ENCODE peak calls at places on chromosomes 6 and 20, in six cellular contexts. One of them, this sample, is unnamed.

GRCh38 chr6:17935188-17936149 is 52.0 kb downstream of the KIF13A start:
- DNase-seq in fibroblast of pulmonary artery: no peak
- DNase-seq in OCI-LY7: no peak
- DNase-seq in stomach: no peak
- DNase-seq in adrenal gland: no peak
- DNase-seq in ascending aorta: no peak
- DNase-seq in this sample: no peak

GRCh38 chr20:32539063-32539816 is 45.9 kb downstream of the NOL4L start:
- DNase-seq in ascending aorta: no peak
- DNase-seq in adrenal gland: no peak
- DNase-seq in OCI-LY7: no peak
- DNase-seq in fibroblast of pulmonary artery: no peak
- DNase-seq in stomach: no peak
- DNase-seq in this sample: no peak

GRCh38 chr20:47934761-47935160 is 149.5 kb upstream of the SULF2 start:
- DNase-seq in ascending aorta: no peak
- DNase-seq in stomach: no peak
- DNase-seq in adrenal gland: no peak
- DNase-seq in fibroblast of pulmonary artery: no peak
- DNase-seq in OCI-LY7: no peak
- DNase-seq in this sample: no peak

GRCh38 chr6:17984822-17985660 is 2.4 kb downstream of the KIF13A start:
- DNase-seq in ascending aorta: no peak
- DNase-seq in adrenal gland: no peak
- DNase-seq in OCI-LY7: no peak
- DNase-seq in stomach: no peak
- DNase-seq in fibroblast of pulmonary artery: no peak
- DNase-seq in this sample: no peak

GRCh38 chr6:114445846-114446245 is 103.0 kb upstream of the HS3ST5 start:
- DNase-seq in adrenal gland: no peak
- DNase-seq in stomach: no peak
- DNase-seq in fibroblast of pulmonary artery: no peak
- DNase-seq in OCI-LY7: no peak
- DNase-seq in ascending aorta: no peak
- DNase-seq in this sample: no peak

GRCh38 chr20:48406462-48407235 is 421.1 kb downstream of the PREX1 start:
- DNase-seq in ascending aorta: no peak
- DNase-seq in OCI-LY7: no peak
- DNase-seq in stomach: no peak
- DNase-seq in fibroblast of pulmonary artery: no peak
- DNase-seq in adrenal gland: no peak
- DNase-seq in this sample: no peak

GRCh38 chr20:58174708-58175287 is 53.7 kb downstream of the ANKRD60 start:
- DNase-seq in ascending aorta: peak; percentile 83
- DNase-seq in stomach: no peak
- DNase-seq in adrenal gland: peak; percentile 30
- DNase-seq in OCI-LY7: no peak
- DNase-seq in fibroblast of pulmonary artery: no peak
- DNase-seq in this sample: no peak

GRCh38 chr20:59037386-59037785 is 5.2 kb downstream of the PRELID3B start:
- DNase-seq in fibroblast of pulmonary artery: no peak
- DNase-seq in stomach: no peak
- DNase-seq in OCI-LY7: no peak
- DNase-seq in ascending aorta: no peak
- DNase-seq in adrenal gland: no peak
- DNase-seq in this sample: no peak

GRCh38 chr6:122144229-122144628 is 255.2 kb upstream of the HSF2 start:
- DNase-seq in ascending aorta: no peak
- DNase-seq in adrenal gland: no peak
- DNase-seq in fibroblast of pulmonary artery: no peak
- DNase-seq in OCI-LY7: no peak
- DNase-seq in stomach: no peak
- DNase-seq in this sample: no peak

GRCh38 chr20:33724439-33725094 is 4.5 kb upstream of the PXMP4 start:
- DNase-seq in adrenal gland: no peak
- DNase-seq in ascending aorta: no peak
- DNase-seq in stomach: peak; percentile 53
- DNase-seq in fibroblast of pulmonary artery: peak; percentile 39
- DNase-seq in OCI-LY7: no peak
- DNase-seq in this sample: peak; percentile 17

GRCh38 chr6:160510199-160510598 is 153.9 kb downstream of the LPA start:
- DNase-seq in adrenal gland: no peak
- DNase-seq in stomach: no peak
- DNase-seq in ascending aorta: no peak
- DNase-seq in fibroblast of pulmonary artery: peak; percentile 74
- DNase-seq in OCI-LY7: no peak
- DNase-seq in this sample: no peak

GRCh38 chr6:81696505-81696904 is 56.0 kb downstream of the TENT5A start:
- DNase-seq in stomach: peak; percentile 29
- DNase-seq in fibroblast of pulmonary artery: no peak
- DNase-seq in adrenal gland: no peak
- DNase-seq in ascending aorta: no peak
- DNase-seq in OCI-LY7: no peak
- DNase-seq in this sample: peak; percentile 12

GRCh38 chr6:83265384-83265783 is 72.2 kb downstream of the RWDD2A start:
- DNase-seq in stomach: no peak
- DNase-seq in ascending aorta: no peak
- DNase-seq in OCI-LY7: no peak
- DNase-seq in fibroblast of pulmonary artery: peak; percentile 35
- DNase-seq in adrenal gland: peak; percentile 20
- DNase-seq in this sample: no peak

GRCh38 chr6:31228484-31228883 is 43.4 kb downstream of the HLA-C start:
- DNase-seq in OCI-LY7: no peak
- DNase-seq in ascending aorta: no peak
- DNase-seq in stomach: no peak
- DNase-seq in adrenal gland: no peak
- DNase-seq in fibroblast of pulmonary artery: no peak
- DNase-seq in this sample: no peak

GRCh38 chr20:32465092-32465900 is 107.2 kb downstream of the ASXL1 start:
- DNase-seq in ascending aorta: no peak
- DNase-seq in adrenal gland: peak; percentile 85
- DNase-seq in stomach: peak; percentile 90
- DNase-seq in OCI-LY7: no peak
- DNase-seq in fibroblast of pulmonary artery: peak; percentile 85
- DNase-seq in this sample: peak; percentile 97

GRCh38 chr20:49957487-49957938 is 21.3 kb downstream of the RNF114 start:
- DNase-seq in adrenal gland: no peak
- DNase-seq in OCI-LY7: no peak
- DNase-seq in ascending aorta: no peak
- DNase-seq in stomach: no peak
- DNase-seq in fibroblast of pulmonary artery: no peak
- DNase-seq in this sample: no peak
- TF ChIP-seq CTCF in adrenal gland: no peak
- TF ChIP-seq CTCF in OCI-LY7: no peak
- TF ChIP-seq CTCF in ascending aorta: no peak
- TF ChIP-seq CTCF in stomach: no peak
- TF ChIP-seq CTCF in fibroblast of pulmonary artery: no peak
- TF ChIP-seq CTCF in this sample: no peak

DNA sequence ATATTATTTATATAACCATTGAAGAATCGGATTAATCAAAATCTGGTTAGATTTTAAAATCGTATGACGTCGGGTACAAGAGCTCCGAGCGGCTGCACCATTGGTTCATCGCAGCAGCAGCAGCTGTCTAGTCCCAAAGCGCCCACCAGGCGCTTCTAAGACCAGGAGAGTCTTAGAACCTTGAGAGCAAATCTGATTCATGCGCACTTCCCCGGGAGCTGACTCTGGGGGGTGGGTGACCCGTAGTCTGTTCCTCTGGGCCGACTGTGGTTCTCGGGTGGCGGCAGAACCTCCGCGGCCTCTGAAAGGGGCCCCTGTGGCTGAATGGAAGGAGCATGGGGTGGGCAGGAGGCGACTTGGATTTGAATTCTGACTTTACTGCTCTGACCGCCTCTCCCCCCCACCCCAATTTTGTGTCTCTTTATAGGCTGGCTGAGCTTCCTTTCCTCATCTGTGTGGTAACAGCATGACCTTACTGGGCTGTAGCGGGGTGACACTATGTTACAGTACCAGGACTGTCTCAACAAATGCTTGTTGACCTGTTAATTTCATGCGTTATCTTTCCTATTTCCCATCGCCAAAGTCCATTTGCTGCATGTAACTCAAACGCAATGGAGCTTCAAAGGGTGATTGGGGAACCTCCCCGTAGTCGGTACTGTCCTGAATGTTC is 119.7 kb downstream of the RTN4IP1 start:
- DNase-seq in ascending aorta: no peak
- DNase-seq in OCI-LY7: peak; percentile 83
- DNase-seq in fibroblast of pulmonary artery: no peak
- DNase-seq in stomach: no peak
- DNase-seq in adrenal gland: no peak
- DNase-seq in this sample: no peak
- TF ChIP-seq CTCF in ascending aorta: no peak
- TF ChIP-seq CTCF in OCI-LY7: peak; percentile 40
- TF ChIP-seq CTCF in fibroblast of pulmonary artery: peak; percentile 2
- TF ChIP-seq CTCF in stomach: no peak
- TF ChIP-seq CTCF in adrenal gland: no peak
- TF ChIP-seq CTCF in this sample: no peak

GRCh38 chr20:1998193-1998520 is 4.3 kb upstream of the PDYN start:
- DNase-seq in fibroblast of pulmonary artery: no peak
- DNase-seq in adrenal gland: no peak
- DNase-seq in stomach: no peak
- DNase-seq in OCI-LY7: no peak
- DNase-seq in ascending aorta: no peak
- DNase-seq in this sample: no peak
- TF ChIP-seq CTCF in fibroblast of pulmonary artery: no peak
- TF ChIP-seq CTCF in adrenal gland: no peak
- TF ChIP-seq CTCF in stomach: no peak
- TF ChIP-seq CTCF in OCI-LY7: no peak
- TF ChIP-seq CTCF in ascending aorta: no peak
- TF ChIP-seq CTCF in this sample: no peak

GRCh38 chr6:70375882-70376281 is 37.4 kb upstream of the FAM135A start:
- DNase-seq in ascending aorta: no peak
- DNase-seq in adrenal gland: no peak
- DNase-seq in fibroblast of pulmonary artery: no peak
- DNase-seq in OCI-LY7: peak; percentile 2
- DNase-seq in stomach: no peak
- DNase-seq in this sample: no peak
- TF ChIP-seq CTCF in ascending aorta: no peak
- TF ChIP-seq CTCF in adrenal gland: no peak
- TF ChIP-seq CTCF in fibroblast of pulmonary artery: peak; percentile 19
- TF ChIP-seq CTCF in OCI-LY7: peak; percentile 70
- TF ChIP-seq CTCF in stomach: no peak
- TF ChIP-seq CTCF in this sample: no peak

GRCh38 chr6:28542440-28543293 is 17.0 kb downstream of the GPX5 start:
- DNase-seq in ascending aorta: no peak
- DNase-seq in stomach: no peak
- DNase-seq in adrenal gland: peak; percentile 35
- DNase-seq in OCI-LY7: peak; percentile 60
- DNase-seq in fibroblast of pulmonary artery: peak; percentile 82
- DNase-seq in this sample: peak; percentile 77
- TF ChIP-seq CTCF in ascending aorta: no peak
- TF ChIP-seq CTCF in stomach: no peak
- TF ChIP-seq CTCF in adrenal gland: no peak
- TF ChIP-seq CTCF in OCI-LY7: peak; percentile 67
- TF ChIP-seq CTCF in fibroblast of pulmonary artery: peak; percentile 54
- TF ChIP-seq CTCF in this sample: peak; percentile 44

GRCh38 chr6:116218172-116218633 is 35.7 kb downstream of the TSPYL4 start:
- DNase-seq in fibroblast of pulmonary artery: peak; percentile 45
- DNase-seq in ascending aorta: no peak
- DNase-seq in stomach: no peak
- DNase-seq in adrenal gland: no peak
- DNase-seq in OCI-LY7: peak; percentile 33
- DNase-seq in this sample: no peak
- TF ChIP-seq CTCF in fibroblast of pulmonary artery: peak; percentile 37
- TF ChIP-seq CTCF in ascending aorta: peak; percentile 50
- TF ChIP-seq CTCF in stomach: peak; percentile 41
- TF ChIP-seq CTCF in adrenal gland: peak; percentile 30
- TF ChIP-seq CTCF in OCI-LY7: peak; percentile 89
- TF ChIP-seq CTCF in this sample: peak; percentile 31

DNA sequence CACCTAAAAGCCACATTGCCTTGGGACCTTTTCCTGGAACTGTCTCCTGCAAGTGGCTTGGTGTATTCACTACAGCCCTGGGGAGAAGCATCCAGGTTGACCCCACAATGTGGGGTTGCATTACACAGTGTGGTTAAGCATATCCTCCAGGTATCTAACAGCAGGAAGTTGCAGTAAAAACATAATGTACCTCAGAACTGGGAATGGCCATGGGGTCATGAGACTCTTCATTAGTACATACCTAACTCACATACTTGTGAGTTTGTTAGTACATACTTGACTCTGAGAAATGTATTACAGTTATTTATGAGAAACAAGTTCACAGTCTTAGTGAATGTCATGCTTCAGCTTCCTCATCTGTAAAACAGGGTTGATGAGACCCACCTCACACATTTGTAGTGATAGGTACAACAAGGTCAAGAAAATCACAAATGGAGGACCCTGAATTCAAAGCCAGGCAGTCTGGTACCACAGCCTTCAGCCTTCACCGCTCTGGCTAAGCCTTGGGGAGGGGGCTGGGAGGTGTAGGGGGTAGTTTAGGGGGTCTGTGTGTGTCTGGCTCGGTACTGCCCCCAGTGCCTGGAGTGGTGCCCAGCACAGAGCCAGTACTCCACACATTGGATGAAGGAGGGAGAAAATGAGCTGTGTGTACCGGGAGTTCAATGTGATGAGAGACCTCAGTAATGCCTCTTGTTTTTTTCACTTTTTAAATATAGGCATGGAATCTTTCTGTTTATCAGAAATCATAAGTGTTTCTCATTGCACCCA is 53.0 kb downstream of the KAT14 start:
- DNase-seq in OCI-LY7: no peak
- DNase-seq in stomach: no peak
- DNase-seq in adrenal gland: no peak
- DNase-seq in fibroblast of pulmonary artery: no peak
- DNase-seq in ascending aorta: no peak
- DNase-seq in this sample: no peak
- TF ChIP-seq CTCF in OCI-LY7: peak; percentile 46
- TF ChIP-seq CTCF in stomach: no peak
- TF ChIP-seq CTCF in adrenal gland: no peak
- TF ChIP-seq CTCF in fibroblast of pulmonary artery: no peak
- TF ChIP-seq CTCF in ascending aorta: no peak
- TF ChIP-seq CTCF in this sample: no peak

GRCh38 chr6:7591770-7592169 is 1.8 kb downstream of the SNRNP48 start:
- DNase-seq in ascending aorta: no peak
- DNase-seq in OCI-LY7: no peak
- DNase-seq in stomach: no peak
- DNase-seq in fibroblast of pulmonary artery: no peak
- DNase-seq in adrenal gland: no peak
- DNase-seq in this sample: no peak
- TF ChIP-seq CTCF in ascending aorta: no peak
- TF ChIP-seq CTCF in OCI-LY7: no peak
- TF ChIP-seq CTCF in stomach: no peak
- TF ChIP-seq CTCF in fibroblast of pulmonary artery: no peak
- TF ChIP-seq CTCF in adrenal gland: no peak
- TF ChIP-seq CTCF in this sample: no peak

DNA sequence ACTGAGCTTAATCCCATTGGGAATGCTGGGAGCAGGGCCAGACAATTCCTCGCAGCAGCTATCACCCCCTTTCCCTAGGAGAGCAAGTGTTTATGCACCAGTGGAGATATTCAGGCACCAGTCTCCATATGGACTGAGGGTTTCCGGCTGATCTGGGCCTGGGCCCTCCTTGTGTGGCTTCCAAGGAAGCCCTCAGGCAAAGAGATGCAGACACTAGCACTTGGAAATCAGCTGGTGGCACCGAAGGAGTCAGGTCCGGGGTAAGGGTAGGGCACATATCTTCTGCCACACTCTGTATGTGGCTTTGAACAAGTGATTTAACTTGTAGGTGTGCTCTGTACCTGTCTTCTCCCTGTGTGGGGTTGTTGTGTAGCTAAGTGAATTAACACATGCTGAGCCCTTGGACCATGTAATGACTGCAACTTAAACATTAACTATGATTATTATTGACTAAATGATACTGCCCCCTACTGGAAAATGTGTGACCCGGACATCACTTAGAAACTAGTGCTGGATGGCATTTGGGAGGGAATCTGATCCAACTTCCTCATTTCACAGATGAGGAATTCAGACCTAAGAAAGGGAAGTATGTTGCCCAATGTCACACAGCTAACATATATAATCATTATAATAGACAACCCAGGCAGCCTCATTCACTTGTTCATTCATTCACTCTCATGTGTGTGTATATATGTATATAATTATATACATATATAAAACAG is 19.3 kb upstream of the WFDC2 start:
- DNase-seq in OCI-LY7: peak; percentile 79
- DNase-seq in ascending aorta: no peak
- DNase-seq in fibroblast of pulmonary artery: peak; percentile 71
- DNase-seq in stomach: no peak
- DNase-seq in adrenal gland: no peak
- DNase-seq in this sample: peak; percentile 41
- TF ChIP-seq CTCF in OCI-LY7: peak; percentile 94
- TF ChIP-seq CTCF in ascending aorta: peak; percentile 37
- TF ChIP-seq CTCF in fibroblast of pulmonary artery: peak; percentile 73
- TF ChIP-seq CTCF in stomach: peak; percentile 54
- TF ChIP-seq CTCF in adrenal gland: peak; percentile 46
- TF ChIP-seq CTCF in this sample: peak; percentile 88

This sample was measured in Calu3.